ENCODE peak calls at places on chromosomes 3 and 15, in four cellular contexts. U is neural progenitor cell, F is K562, X is H1. D is an unnamed sample.

GRCh38 chr3:141557961-141558706 is 71.3 kb downstream of the RASA2 start:
- DNase-seq in F (peak; percentile 47), U (no peak), X (no peak), D (peak; percentile 6)

GRCh38 chr3:53089511-53089910 is 40.7 kb downstream of the RFT1 start:
- DNase-seq in U (no peak), F (no peak), X (no peak), D (no peak)

GRCh38 chr3:71064288-71064975 is 519.1 kb downstream of the FOXP1 start:
- DNase-seq in F (peak; percentile 33), U (peak; percentile 76), X (peak; percentile 76), D (peak; percentile 89)

GRCh38 chr15:81091889-81092558 is 42.0 kb upstream of the CFAP161 start:
- DNase-seq in X (no peak), U (no peak), F (peak; percentile 75), D (peak; percentile 23)

GRCh38 chr15:90142216-90143175 is 40.2 kb upstream of the IDH2 start:
- DNase-seq in U (no peak), F (peak; percentile 64), X (no peak), D (no peak)

GRCh38 chr3:150928234-150928633 is 23.0 kb upstream of the MINDY4B start:
- DNase-seq in U (no peak), X (no peak), F (no peak), D (no peak)

GRCh38 chr3:26621176-26621575 is 1.4 kb upstream of the LRRC3B start:
- DNase-seq in X (no peak), F (no peak), U (no peak), D (no peak)

GRCh38 chr3:197737749-197738462 is 1.2 kb upstream of the RUBCN start:
- DNase-seq in U (no peak), X (no peak), F (no peak), D (no peak)

GRCh38 chr3:49602877-49603411 is 48.7 kb downstream of the BSN start:
- DNase-seq in F (no peak), X (no peak), U (no peak), D (no peak)

GRCh38 chr15:79673416-79674123 is 223.2 kb downstream of the MTHFS start:
- DNase-seq in X (peak; percentile 54), F (no peak), U (peak; percentile 40), D (no peak)

GRCh38 chr3:73503781-73504180 is 121.0 kb downstream of the PDZRN3 start:
- DNase-seq in F (no peak), X (no peak), U (no peak), D (no peak)
- H3K9ac ChIP-seq in F (no peak overlapping the region), X (no peak overlapping the region), U (no peak overlapping the region), D (no peak overlapping the region)

GRCh38 chr3:14333215-14333614 is 69.2 kb upstream of the SLC6A6 start:
- DNase-seq in X (no peak), F (no peak), U (no peak), D (no peak)
- H3K9ac ChIP-seq in X (no peak overlapping the region), F (no peak overlapping the region), U (no peak overlapping the region), D (no peak overlapping the region)

DNA sequence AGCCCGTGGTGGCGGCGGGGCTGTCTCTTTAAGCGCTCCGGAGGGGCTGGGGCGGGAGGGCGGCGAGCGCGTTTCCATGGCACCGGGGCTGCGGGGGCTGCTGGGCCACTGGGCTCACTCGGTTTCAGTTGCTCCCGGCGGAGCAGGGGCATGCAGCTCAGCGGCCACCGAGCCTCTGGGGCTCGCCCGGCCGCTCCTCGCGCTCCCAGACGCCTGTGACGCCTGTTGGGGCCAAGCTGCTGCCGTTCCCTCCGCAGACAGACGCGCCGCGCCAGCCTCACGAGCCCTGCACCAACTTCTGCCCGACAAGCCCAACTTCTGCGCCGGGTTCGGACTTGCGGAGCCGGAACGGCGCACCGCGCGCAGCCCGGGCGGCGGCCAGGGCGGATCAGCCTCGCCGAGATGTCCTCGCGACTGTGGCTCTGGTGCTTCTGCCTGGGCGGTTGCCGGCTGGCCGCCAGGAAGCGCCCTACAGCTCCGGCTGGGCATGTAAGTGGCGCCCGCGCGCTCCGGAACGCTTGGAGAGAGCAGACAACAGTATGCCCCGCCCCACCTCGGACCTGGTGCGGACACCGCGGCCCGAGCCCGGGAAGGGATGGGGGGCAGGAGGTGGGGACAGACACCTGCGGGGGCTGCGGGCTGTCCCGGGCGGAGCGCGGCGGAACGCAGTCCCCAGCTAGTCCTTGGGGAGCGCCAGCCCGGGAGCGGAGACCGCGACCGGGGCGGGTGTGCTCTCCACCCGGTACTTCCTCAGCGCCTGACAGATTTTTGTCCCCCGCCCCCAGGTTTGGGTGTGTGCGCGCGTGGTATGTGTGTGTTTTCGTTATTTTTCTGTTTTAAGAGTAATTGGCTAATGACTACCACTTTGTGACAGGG is 154.1 kb upstream of the GOLIM4 start:
- DNase-seq in U (peak; percentile 96), X (peak; percentile 89), F (peak; percentile 12), D (peak; percentile 89)
- H3K9ac ChIP-seq in U (peak overlapping the region; percentile 6), X (peak overlapping the region; percentile 51), F (no peak overlapping the region), D (no peak overlapping the region)

DNA sequence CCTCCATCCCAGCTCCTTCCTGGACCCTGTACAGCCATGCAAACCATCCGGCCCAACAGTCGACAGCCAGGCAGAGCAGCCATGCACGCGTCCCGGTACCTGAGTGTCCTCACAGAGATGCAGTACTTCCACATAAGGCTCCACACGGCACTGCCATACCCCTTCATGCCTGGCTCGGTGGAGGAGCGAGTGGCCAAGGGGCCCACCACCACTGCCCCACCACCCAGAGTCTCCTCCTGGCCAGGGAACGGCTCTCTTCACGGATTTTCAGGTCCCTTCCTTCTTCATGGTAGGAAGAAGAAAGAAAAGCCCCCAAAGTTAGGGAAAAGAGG is 51.3 kb downstream of the IQSEC1 start:
- DNase-seq in F (no peak), X (no peak), U (no peak), D (no peak)
- H3K9ac ChIP-seq in F (no peak overlapping the region), X (no peak overlapping the region), U (no peak overlapping the region), D (peak overlapping the region; percentile 29)

DNA sequence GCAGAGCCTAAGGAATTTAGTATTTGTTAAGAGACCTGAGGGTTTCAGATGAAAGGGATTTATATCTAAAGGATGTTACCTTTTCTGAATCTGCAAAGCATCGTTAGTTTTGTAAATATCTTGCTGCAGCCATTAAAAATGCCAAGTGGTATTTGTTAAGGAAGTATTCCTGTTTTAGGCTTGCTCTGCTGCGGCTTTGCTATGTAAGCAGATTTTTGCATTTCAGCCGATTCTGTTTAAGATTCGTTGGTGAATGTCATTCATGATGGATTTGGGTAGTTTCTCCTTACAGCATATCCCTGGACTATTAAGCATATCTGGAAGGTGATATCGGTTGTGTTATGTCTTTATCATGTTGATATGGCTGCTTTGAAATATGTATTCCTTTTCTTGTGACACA is 1.0 kb downstream of the USP8 start:
- DNase-seq in U (peak; percentile 4), F (no peak), X (no peak), D (no peak)
- H3K9ac ChIP-seq in U (peak overlapping the region; percentile 93), F (peak overlapping the region; percentile 96), X (peak overlapping the region; percentile 94), D (peak overlapping the region; percentile 83)

DNA sequence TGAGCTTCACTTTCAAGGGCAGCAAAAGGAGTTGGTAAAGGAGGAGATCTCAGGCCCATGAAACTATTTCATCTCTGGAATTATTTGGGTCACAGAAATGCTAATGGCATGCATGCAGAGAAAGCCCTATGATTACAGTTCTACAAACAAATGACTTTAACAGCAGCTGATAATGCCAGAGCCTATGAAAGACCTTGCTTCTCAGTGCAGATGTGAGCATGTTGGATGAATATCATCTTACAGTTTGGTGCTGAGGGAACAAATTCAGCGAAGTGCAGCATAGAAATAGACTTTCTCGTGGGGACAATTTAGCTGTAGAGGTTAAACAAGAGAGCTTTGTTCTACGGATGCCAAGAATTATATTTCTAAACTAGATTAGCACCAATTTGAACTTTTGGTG is 27.6 kb downstream of the PTX3 start:
- DNase-seq in U (no peak), X (no peak), F (no peak), D (no peak)
- H3K9ac ChIP-seq in U (no peak overlapping the region), X (no peak overlapping the region), F (no peak overlapping the region), D (no peak overlapping the region)

DNA sequence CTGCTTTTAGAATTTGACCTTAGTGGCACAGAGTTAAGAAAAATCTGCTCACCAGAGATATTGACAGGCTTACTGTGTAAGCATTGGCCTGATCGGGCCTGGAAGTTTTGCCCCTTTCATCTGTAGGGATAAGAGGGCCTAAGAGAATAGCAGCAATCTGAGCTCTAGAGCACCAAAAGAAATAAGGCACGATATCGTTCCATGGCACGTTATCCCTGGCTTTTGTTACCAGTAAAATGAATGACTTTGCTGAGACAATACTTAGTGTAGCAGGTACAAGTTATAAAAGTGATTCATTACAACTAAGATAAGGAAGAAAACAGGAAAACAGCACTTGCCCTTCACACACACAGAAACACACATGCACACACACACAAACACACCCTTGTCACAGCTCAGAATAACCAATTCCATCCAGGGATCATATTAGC is 5.0 kb downstream of the THBS1 start:
- DNase-seq in F (no peak), U (no peak), X (no peak), D (no peak)
- H3K9ac ChIP-seq in F (no peak overlapping the region), U (no peak overlapping the region), X (no peak overlapping the region), D (peak overlapping the region; percentile 85)